ENCODE peak calls at places on chromosomes 11 and 22, in nine cellular contexts. T, Z, N, I, R, E, A, S and J are unnamed samples. For H3K4me1, the result is how much of the 10 kb centered on the place peaks cover.

GRCh38 chr11:9264381-9265210 is 554 bp downstream of the DENND5A start:
- DNase-seq in N (peak), A (peak), E (peak), S (no peak), I (peak), Z (peak), R (peak), T (no peak), J (peak)

GRCh38 chr22:50738649-50739227 is 734 bp downstream of the ACR start:
- DNase-seq in R (no peak), E (no peak), I (no peak), N (peak), Z (no peak), S (no peak), T (no peak), A (no peak), J (no peak)

GRCh38 chr11:72585762-72586590 is 88.2 kb downstream of the PDE2A start:
- DNase-seq in N (peak), S (peak), R (peak), Z (no peak), A (peak), T (peak), E (peak), I (peak), J (peak)

GRCh38 chr11:33733978-33734377 is 2.2 kb downstream of the CD59 start:
- DNase-seq in S (no peak), A (no peak), R (no peak), Z (no peak), N (no peak), T (no peak), E (no peak), I (peak), J (no peak)

GRCh38 chr11:81071641-81072040 is 1630.8 kb upstream of the TENM4 start:
- DNase-seq in R (no peak), T (no peak), Z (no peak), N (no peak), A (no peak), E (no peak), S (no peak), I (no peak), J (no peak)

GRCh38 chr11:75728992-75729391 is 11.4 kb downstream of the MOGAT2 start:
- DNase-seq in I (no peak), Z (no peak), S (no peak), N (no peak), E (no peak), R (no peak), A (no peak), T (no peak), J (no peak)

GRCh38 chr22:45455212-45455611 is 41.7 kb downstream of the RIBC2 start:
- DNase-seq in T (no peak), Z (no peak), N (no peak), E (no peak), R (no peak), I (peak), A (no peak), S (no peak), J (no peak)

GRCh38 chr11:58688779-58689503 is 42.8 kb downstream of the GLYAT start:
- DNase-seq in E (no peak), T (no peak), Z (no peak), A (no peak), I (peak), N (no peak), R (peak), S (no peak), J (no peak)

GRCh38 chr22:44753189-44754042 is 1.0 kb downstream of the ARHGAP8 start:
- DNase-seq in T (no peak), A (no peak), Z (no peak), R (peak), I (peak), S (no peak), N (peak), E (no peak), J (no peak)

GRCh38 chr11:47819743-47820142 is 28.4 kb downstream of the NUP160 start:
- DNase-seq in T (no peak), S (no peak), R (no peak), N (no peak), A (no peak), E (no peak), I (no peak), Z (no peak), J (no peak)

GRCh38 chr11:6742260-6742659 is 29.5 kb downstream of the OR2AG2 start:
- DNase-seq in S (no peak), T (no peak), E (no peak), Z (no peak), N (no peak), I (no peak), A (no peak), R (no peak), J (no peak)

GRCh38 chr22:24494535-24495364 is at the start of gene UPB1:
- DNase-seq in N (no peak), A (no peak), S (no peak), R (no peak), E (no peak), T (no peak), I (no peak), Z (no peak), J (no peak)

GRCh38 chr22:25027552-25027951 is 75.0 kb downstream of the KIAA1671 start:
- DNase-seq in E (no peak), S (no peak), Z (no peak), T (no peak), N (no peak), R (no peak), A (no peak), I (no peak), J (no peak)

GRCh38 chr11:79592441-79593223 is 151.8 kb upstream of the TENM4 start:
- DNase-seq in N (no peak), T (no peak), R (no peak), E (no peak), A (no peak), S (no peak), I (no peak), Z (no peak), J (no peak)

GRCh38 chr11:554824-555499 is 5.6 kb downstream of the LMNTD2 start:
- DNase-seq in A (peak), S (peak), E (peak), R (no peak), I (peak), T (peak), N (no peak), Z (no peak), J (peak)

GRCh38 chr11:1108246-1108900 is 33.7 kb downstream of the MUC2 start:
- DNase-seq in Z (no peak), A (no peak), I (no peak), T (no peak), S (no peak), E (no peak), N (no peak), R (no peak), J (no peak)

GRCh38 chr11:102456381-102456780 is 3.8 kb upstream of the TMEM123 start:
- DNase-seq in A (no peak), E (no peak), S (no peak), I (peak), Z (no peak), T (peak), R (peak), N (peak), J (no peak)

GRCh38 chr22:31343235-31344191 is 2.6 kb downstream of the PATZ1 start:
- DNase-seq in T (no peak), S (no peak), N (peak), E (peak), R (peak), Z (no peak), A (no peak), I (no peak), J (no peak)

GRCh38 chr11:898540-899190 is 11.9 kb downstream of the CHID1 start:
- DNase-seq in E (no peak), T (peak), Z (no peak), I (peak), S (no peak), R (no peak), A (no peak), N (no peak), J (no peak)

GRCh38 chr11:75851203-75851602 is 36.2 kb downstream of the UVRAG start:
- DNase-seq in Z (no peak), E (no peak), S (no peak), R (no peak), N (no peak), A (no peak), T (no peak), I (peak), J (no peak)

GRCh38 chr11:112884012-112884767 is 77.0 kb upstream of the NCAM1 start:
- DNase-seq in A (no peak), N (no peak), I (peak), E (no peak), T (no peak), S (no peak), Z (no peak), R (no peak), J (no peak)

GRCh38 chr11:65505434-65506315 is 6.8 kb downstream of the MALAT1 start:
- DNase-seq in E (no peak), T (no peak), N (no peak), R (peak), A (no peak), I (peak), Z (no peak), S (no peak), J (peak)

GRCh38 chr11:10978189-10978588 is 120.3 kb upstream of the ZBED5 start:
- DNase-seq in N (no peak), R (no peak), E (no peak), T (no peak), S (no peak), Z (no peak), A (no peak), I (no peak), J (no peak)

GRCh38 chr11:116849491-116849890 is 12.1 kb upstream of the APOA1 start:
- DNase-seq in R (no peak), Z (no peak), E (no peak), S (no peak), N (no peak), T (no peak), I (no peak), A (no peak), J (no peak)

GRCh38 chr22:20080445-20080775 is 369 bp downstream of the DGCR8 start:
- DNase-seq in A (peak), Z (no peak), S (peak), R (peak), E (peak), N (peak), I (peak), T (peak), J (peak)

GRCh38 chr11:109304159-109304558 is 117.8 kb upstream of the C11orf87 start:
- DNase-seq in E (no peak), Z (no peak), A (no peak), N (no peak), S (no peak), R (peak), I (peak), T (no peak), J (no peak)

GRCh38 chr22:49354516-49355205 is 473.0 kb downstream of the BRD1 start:
- DNase-seq in E (no peak), T (no peak), I (no peak), R (no peak), Z (no peak), S (no peak), A (no peak), N (no peak), J (no peak)

GRCh38 chr22:43163241-43163795 is 12.0 kb downstream of the TSPO start:
- DNase-seq in Z (no peak), R (no peak), I (no peak), A (no peak), N (no peak), E (no peak), T (no peak), S (no peak), J (no peak)

GRCh38 chr11:64453466-64453865 is 94.5 kb downstream of the RPS6KA4 start:
- DNase-seq in I (no peak), R (no peak), E (no peak), N (no peak), T (no peak), S (no peak), A (no peak), Z (no peak), J (no peak)

GRCh38 chr11:98601181-98601773 is 419.5 kb upstream of the CNTN5 start:
- DNase-seq in A (no peak), Z (no peak), I (no peak), R (no peak), S (no peak), T (no peak), E (peak), N (no peak), J (no peak)

GRCh38 chr11:61959026-61959608 is 8.3 kb downstream of the FTH1 start:
- DNase-seq in R (no peak), I (no peak), Z (peak), S (no peak), A (no peak), T (no peak), N (peak), E (no peak), J (no peak)

GRCh38 chr22:36546932-36547331 is 18.0 kb upstream of the EIF3D start:
- DNase-seq in Z (no peak), A (peak), S (no peak), T (peak), N (no peak), R (peak), E (no peak), I (peak), J (no peak)
- H3K4me3 ChIP-seq in Z (no peak), A (peak), S (no peak), T (no peak), N (no peak), R (no peak), E (no peak), I (no peak), J (no peak)

DNA sequence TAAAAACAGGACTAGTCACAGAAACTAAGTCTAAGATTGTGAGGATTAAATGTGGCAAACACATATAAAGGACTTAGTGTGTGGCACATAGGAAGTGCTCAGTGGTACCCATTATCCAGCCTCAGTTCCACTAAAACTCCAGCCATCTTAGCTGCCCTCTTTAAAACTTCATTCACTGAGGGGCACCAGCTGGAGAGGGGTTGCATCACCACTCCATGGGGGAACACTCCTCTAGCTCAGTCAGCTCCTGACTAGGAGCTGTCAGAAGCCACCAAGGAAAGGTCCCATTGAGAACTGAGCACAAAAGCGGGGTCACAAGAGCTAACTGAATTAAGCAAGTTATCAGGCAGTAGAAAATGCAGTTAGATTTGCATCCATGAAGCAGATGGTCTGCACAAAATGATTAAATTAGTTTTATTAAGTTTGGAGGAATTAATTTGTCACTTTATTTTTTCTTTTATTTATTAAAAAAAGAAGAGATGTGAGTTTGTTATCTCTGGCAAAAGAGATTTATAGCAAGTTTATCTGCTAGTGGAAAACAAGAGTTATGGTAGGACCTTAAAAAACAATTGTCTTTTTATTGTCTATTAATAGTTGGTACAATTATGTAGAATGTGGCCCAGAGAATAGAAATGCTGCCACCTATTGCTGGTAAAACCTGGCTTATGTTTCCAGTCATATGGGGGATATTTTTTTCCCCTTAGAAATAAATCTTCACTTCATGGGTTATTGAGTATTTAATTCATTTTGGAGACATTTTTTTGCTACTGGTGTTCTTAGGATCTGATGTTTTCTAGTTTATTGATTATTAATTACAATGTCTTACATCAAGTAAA is 95.7 kb downstream of the NAV2 start:
- DNase-seq in S (no peak), N (no peak), I (peak), A (no peak), R (no peak), T (no peak), Z (no peak), E (no peak), J (no peak)
- H3K4me1 ChIP-seq in S (under half), N (under half), I (under half), A (under half), R (under half), T (under half), Z (under half), E (under half), J (under half)

DNA sequence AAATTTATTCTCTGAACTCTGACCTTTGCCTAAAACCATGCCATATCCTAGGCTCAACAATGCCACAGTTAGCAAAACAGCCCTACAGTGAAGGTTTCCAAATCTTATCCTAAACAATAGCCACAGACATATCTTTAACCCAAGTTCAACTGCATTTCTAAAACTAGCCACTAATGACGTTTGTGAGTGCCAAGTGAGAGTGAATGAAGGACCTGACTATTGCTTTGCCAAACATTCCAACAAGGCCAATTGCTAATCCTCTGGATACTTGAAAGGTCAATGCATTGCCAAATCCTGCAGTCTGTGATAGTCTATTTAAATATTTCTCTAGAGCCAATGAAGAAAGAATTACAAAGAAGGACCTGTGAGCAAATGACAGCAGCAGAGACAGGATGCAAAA is 2.5 kb upstream of the OR4C45 start:
- DNase-seq in Z (no peak), T (no peak), S (no peak), E (no peak), A (no peak), R (no peak), N (no peak), I (no peak), J (no peak)
- H3K27ac ChIP-seq in Z (no peak), T (no peak), S (no peak), E (no peak), A (no peak), R (no peak), N (no peak), I (no peak), J (no peak)

GRCh38 chr22:18970180-18970947 is 34.3 kb upstream of the PRODH start:
- DNase-seq in A (peak), S (no peak), R (no peak), N (no peak), T (no peak), I (peak), E (no peak), Z (no peak), J (no peak)
- H3K4me3 ChIP-seq in A (peak), S (no peak), R (peak), N (peak), T (peak), I (peak), E (peak), Z (peak), J (no peak)

DNA sequence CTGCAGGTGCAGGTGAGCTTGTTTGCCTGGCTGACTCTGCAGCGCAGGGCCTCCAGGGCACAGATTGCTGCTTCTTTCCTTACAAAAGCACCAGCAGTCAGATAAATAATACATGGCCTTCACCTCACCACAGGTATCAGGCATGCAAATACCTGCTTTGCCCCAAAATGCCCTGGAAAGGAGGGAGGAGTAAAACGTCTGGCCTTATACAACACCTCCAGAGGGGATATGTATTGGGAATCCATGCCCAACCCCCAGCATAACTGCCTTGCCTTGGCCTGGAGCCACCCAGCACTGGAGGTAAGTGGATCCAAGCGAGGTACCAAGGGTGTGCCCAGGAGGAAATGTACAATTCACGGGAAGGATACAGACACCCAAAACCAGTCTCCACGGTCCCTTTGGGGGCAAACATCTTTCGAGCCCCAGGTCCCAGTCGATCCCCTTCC is 860 bp downstream of the TMEM184B start:
- DNase-seq in S (no peak), A (no peak), R (no peak), N (peak), Z (no peak), I (peak), E (peak), T (no peak), J (peak)
- H3K4me1 ChIP-seq in S (under half), A (under half), R (under half), N (under half), Z (half or more), I (under half), E (half or more), T (half or more), J (half or more)